ENCODE peak calls at places on chromosomes 2 and 18, in ten cellular contexts. One of them, this sample, is unnamed.

GRCh38 chr18:14093526-14093925 is 38.7 kb downstream of the ZNF519 start:
- ATAC-seq in activated CD8-positive, alpha-beta memory T cell treated with anti-CD3 and anti-CD28 coated beads, Interleukin-2, amount 10 ng/mL, durations not matched to agents 7 days and 5 days: no peak
- ATAC-seq in right cardiac atrium: no peak
- ATAC-seq in right lobe of liver: no peak
- ATAC-seq in effector memory CD8-positive, alpha-beta T cell: no peak
- ATAC-seq in aorta: no peak
- ATAC-seq in activated CD4-positive, CD25-positive, alpha-beta regulatory T cell treated with anti-CD3 and anti-CD28 coated beads, Interleukin-2, amount 50 U/mL, for 24 hours: no peak
- ATAC-seq in upper lobe of right lung: no peak
- ATAC-seq in Panc1: no peak
- ATAC-seq in activated T-cell treated with anti-CD3 and anti-CD28 coated beads, Interleukin-2, amount 50 U/mL, for 4 hours: no peak
- ATAC-seq in this sample: no peak

GRCh38 chr2:43737097-43737854 is 36.6 kb upstream of the DYNC2LI1 start:
- ATAC-seq in activated CD4-positive, CD25-positive, alpha-beta regulatory T cell treated with anti-CD3 and anti-CD28 coated beads, Interleukin-2, amount 50 U/mL, for 24 hours: no peak
- ATAC-seq in right cardiac atrium: peak
- ATAC-seq in activated CD8-positive, alpha-beta memory T cell treated with anti-CD3 and anti-CD28 coated beads, Interleukin-2, amount 10 ng/mL, durations not matched to agents 7 days and 5 days: no peak
- ATAC-seq in aorta: peak
- ATAC-seq in effector memory CD8-positive, alpha-beta T cell: no peak
- ATAC-seq in right lobe of liver: no peak
- ATAC-seq in Panc1: no peak
- ATAC-seq in upper lobe of right lung: peak
- ATAC-seq in activated T-cell treated with anti-CD3 and anti-CD28 coated beads, Interleukin-2, amount 50 U/mL, for 4 hours: no peak
- ATAC-seq in this sample: no peak

GRCh38 chr2:7242189-7242867 is 325.1 kb downstream of the RNF144A start:
- ATAC-seq in activated CD4-positive, CD25-positive, alpha-beta regulatory T cell treated with anti-CD3 and anti-CD28 coated beads, Interleukin-2, amount 50 U/mL, for 24 hours: no peak
- ATAC-seq in upper lobe of right lung: peak
- ATAC-seq in right lobe of liver: no peak
- ATAC-seq in effector memory CD8-positive, alpha-beta T cell: no peak
- ATAC-seq in activated T-cell treated with anti-CD3 and anti-CD28 coated beads, Interleukin-2, amount 50 U/mL, for 4 hours: no peak
- ATAC-seq in Panc1: no peak
- ATAC-seq in aorta: no peak
- ATAC-seq in activated CD8-positive, alpha-beta memory T cell treated with anti-CD3 and anti-CD28 coated beads, Interleukin-2, amount 10 ng/mL, durations not matched to agents 7 days and 5 days: no peak
- ATAC-seq in right cardiac atrium: no peak
- ATAC-seq in this sample: no peak

GRCh38 chr2:46304635-46305034 is 7.4 kb downstream of the EPAS1 start:
- ATAC-seq in aorta: no peak
- ATAC-seq in right cardiac atrium: no peak
- ATAC-seq in Panc1: no peak
- ATAC-seq in activated CD8-positive, alpha-beta memory T cell treated with anti-CD3 and anti-CD28 coated beads, Interleukin-2, amount 10 ng/mL, durations not matched to agents 7 days and 5 days: peak
- ATAC-seq in effector memory CD8-positive, alpha-beta T cell: peak
- ATAC-seq in activated T-cell treated with anti-CD3 and anti-CD28 coated beads, Interleukin-2, amount 50 U/mL, for 4 hours: no peak
- ATAC-seq in upper lobe of right lung: no peak
- ATAC-seq in right lobe of liver: no peak
- ATAC-seq in activated CD4-positive, CD25-positive, alpha-beta regulatory T cell treated with anti-CD3 and anti-CD28 coated beads, Interleukin-2, amount 50 U/mL, for 24 hours: no peak
- ATAC-seq in this sample: no peak

GRCh38 chr2:98823196-98824166 is 92.5 kb upstream of the MGAT4A start:
- ATAC-seq in activated T-cell treated with anti-CD3 and anti-CD28 coated beads, Interleukin-2, amount 50 U/mL, for 4 hours: no peak
- ATAC-seq in Panc1: no peak
- ATAC-seq in effector memory CD8-positive, alpha-beta T cell: no peak
- ATAC-seq in activated CD4-positive, CD25-positive, alpha-beta regulatory T cell treated with anti-CD3 and anti-CD28 coated beads, Interleukin-2, amount 50 U/mL, for 24 hours: no peak
- ATAC-seq in right lobe of liver: peak
- ATAC-seq in activated CD8-positive, alpha-beta memory T cell treated with anti-CD3 and anti-CD28 coated beads, Interleukin-2, amount 10 ng/mL, durations not matched to agents 7 days and 5 days: no peak
- ATAC-seq in aorta: peak
- ATAC-seq in upper lobe of right lung: peak
- ATAC-seq in right cardiac atrium: peak
- ATAC-seq in this sample: no peak

GRCh38 chr2:118903489-118904215 is 38.3 kb upstream of the MARCO start:
- ATAC-seq in activated CD4-positive, CD25-positive, alpha-beta regulatory T cell treated with anti-CD3 and anti-CD28 coated beads, Interleukin-2, amount 50 U/mL, for 24 hours: no peak
- ATAC-seq in aorta: no peak
- ATAC-seq in upper lobe of right lung: peak
- ATAC-seq in activated CD8-positive, alpha-beta memory T cell treated with anti-CD3 and anti-CD28 coated beads, Interleukin-2, amount 10 ng/mL, durations not matched to agents 7 days and 5 days: no peak
- ATAC-seq in right cardiac atrium: no peak
- ATAC-seq in right lobe of liver: peak
- ATAC-seq in Panc1: no peak
- ATAC-seq in effector memory CD8-positive, alpha-beta T cell: no peak
- ATAC-seq in activated T-cell treated with anti-CD3 and anti-CD28 coated beads, Interleukin-2, amount 50 U/mL, for 4 hours: no peak
- ATAC-seq in this sample: no peak

GRCh38 chr2:96764253-96764637 is 3.5 kb downstream of the CNNM4 start:
- ATAC-seq in aorta: no peak
- ATAC-seq in activated T-cell treated with anti-CD3 and anti-CD28 coated beads, Interleukin-2, amount 50 U/mL, for 4 hours: no peak
- ATAC-seq in right cardiac atrium: no peak
- ATAC-seq in upper lobe of right lung: peak
- ATAC-seq in effector memory CD8-positive, alpha-beta T cell: no peak
- ATAC-seq in activated CD4-positive, CD25-positive, alpha-beta regulatory T cell treated with anti-CD3 and anti-CD28 coated beads, Interleukin-2, amount 50 U/mL, for 24 hours: no peak
- ATAC-seq in activated CD8-positive, alpha-beta memory T cell treated with anti-CD3 and anti-CD28 coated beads, Interleukin-2, amount 10 ng/mL, durations not matched to agents 7 days and 5 days: no peak
- ATAC-seq in Panc1: peak
- ATAC-seq in right lobe of liver: no peak
- ATAC-seq in this sample: no peak

GRCh38 chr18:76208632-76209308 is 286.3 kb downstream of the ZNF516 start:
- ATAC-seq in aorta: no peak
- ATAC-seq in effector memory CD8-positive, alpha-beta T cell: no peak
- ATAC-seq in activated CD8-positive, alpha-beta memory T cell treated with anti-CD3 and anti-CD28 coated beads, Interleukin-2, amount 10 ng/mL, durations not matched to agents 7 days and 5 days: no peak
- ATAC-seq in right lobe of liver: no peak
- ATAC-seq in Panc1: peak
- ATAC-seq in activated CD4-positive, CD25-positive, alpha-beta regulatory T cell treated with anti-CD3 and anti-CD28 coated beads, Interleukin-2, amount 50 U/mL, for 24 hours: no peak
- ATAC-seq in upper lobe of right lung: no peak
- ATAC-seq in activated T-cell treated with anti-CD3 and anti-CD28 coated beads, Interleukin-2, amount 50 U/mL, for 4 hours: peak
- ATAC-seq in right cardiac atrium: peak
- ATAC-seq in this sample: no peak

GRCh38 chr2:217331577-217332139 is 471.8 kb upstream of the TNP1 start:
- ATAC-seq in activated T-cell treated with anti-CD3 and anti-CD28 coated beads, Interleukin-2, amount 50 U/mL, for 4 hours: no peak
- ATAC-seq in activated CD8-positive, alpha-beta memory T cell treated with anti-CD3 and anti-CD28 coated beads, Interleukin-2, amount 10 ng/mL, durations not matched to agents 7 days and 5 days: no peak
- ATAC-seq in right cardiac atrium: peak
- ATAC-seq in upper lobe of right lung: peak
- ATAC-seq in right lobe of liver: peak
- ATAC-seq in effector memory CD8-positive, alpha-beta T cell: no peak
- ATAC-seq in Panc1: peak
- ATAC-seq in aorta: no peak
- ATAC-seq in activated CD4-positive, CD25-positive, alpha-beta regulatory T cell treated with anti-CD3 and anti-CD28 coated beads, Interleukin-2, amount 50 U/mL, for 24 hours: no peak
- ATAC-seq in this sample: no peak

GRCh38 chr2:24110660-24111303 is 12.4 kb downstream of the PFN4 start:
- ATAC-seq in right cardiac atrium: no peak
- ATAC-seq in activated CD4-positive, CD25-positive, alpha-beta regulatory T cell treated with anti-CD3 and anti-CD28 coated beads, Interleukin-2, amount 50 U/mL, for 24 hours: no peak
- ATAC-seq in aorta: no peak
- ATAC-seq in upper lobe of right lung: peak
- ATAC-seq in activated CD8-positive, alpha-beta memory T cell treated with anti-CD3 and anti-CD28 coated beads, Interleukin-2, amount 10 ng/mL, durations not matched to agents 7 days and 5 days: no peak
- ATAC-seq in effector memory CD8-positive, alpha-beta T cell: no peak
- ATAC-seq in Panc1: peak
- ATAC-seq in activated T-cell treated with anti-CD3 and anti-CD28 coated beads, Interleukin-2, amount 50 U/mL, for 4 hours: no peak
- ATAC-seq in right lobe of liver: no peak
- ATAC-seq in this sample: peak

GRCh38 chr2:105410554-105410953 is 11.7 kb upstream of the FHL2 start:
- ATAC-seq in upper lobe of right lung: no peak
- ATAC-seq in effector memory CD8-positive, alpha-beta T cell: no peak
- ATAC-seq in activated CD4-positive, CD25-positive, alpha-beta regulatory T cell treated with anti-CD3 and anti-CD28 coated beads, Interleukin-2, amount 50 U/mL, for 24 hours: no peak
- ATAC-seq in activated T-cell treated with anti-CD3 and anti-CD28 coated beads, Interleukin-2, amount 50 U/mL, for 4 hours: no peak
- ATAC-seq in activated CD8-positive, alpha-beta memory T cell treated with anti-CD3 and anti-CD28 coated beads, Interleukin-2, amount 10 ng/mL, durations not matched to agents 7 days and 5 days: no peak
- ATAC-seq in Panc1: peak
- ATAC-seq in aorta: peak
- ATAC-seq in right cardiac atrium: peak
- ATAC-seq in right lobe of liver: no peak
- ATAC-seq in this sample: no peak

GRCh38 chr2:29774624-29775023 is 146.8 kb downstream of the ALK start:
- ATAC-seq in right lobe of liver: no peak
- ATAC-seq in Panc1: no peak
- ATAC-seq in aorta: no peak
- ATAC-seq in activated CD8-positive, alpha-beta memory T cell treated with anti-CD3 and anti-CD28 coated beads, Interleukin-2, amount 10 ng/mL, durations not matched to agents 7 days and 5 days: no peak
- ATAC-seq in activated T-cell treated with anti-CD3 and anti-CD28 coated beads, Interleukin-2, amount 50 U/mL, for 4 hours: no peak
- ATAC-seq in effector memory CD8-positive, alpha-beta T cell: no peak
- ATAC-seq in right cardiac atrium: no peak
- ATAC-seq in upper lobe of right lung: no peak
- ATAC-seq in activated CD4-positive, CD25-positive, alpha-beta regulatory T cell treated with anti-CD3 and anti-CD28 coated beads, Interleukin-2, amount 50 U/mL, for 24 hours: no peak
- ATAC-seq in this sample: no peak

GRCh38 chr2:105604938-105605337 is 139.8 kb upstream of the NCK2 start:
- ATAC-seq in activated T-cell treated with anti-CD3 and anti-CD28 coated beads, Interleukin-2, amount 50 U/mL, for 4 hours: no peak
- ATAC-seq in Panc1: no peak
- ATAC-seq in right cardiac atrium: peak
- ATAC-seq in activated CD4-positive, CD25-positive, alpha-beta regulatory T cell treated with anti-CD3 and anti-CD28 coated beads, Interleukin-2, amount 50 U/mL, for 24 hours: no peak
- ATAC-seq in effector memory CD8-positive, alpha-beta T cell: no peak
- ATAC-seq in aorta: peak
- ATAC-seq in activated CD8-positive, alpha-beta memory T cell treated with anti-CD3 and anti-CD28 coated beads, Interleukin-2, amount 10 ng/mL, durations not matched to agents 7 days and 5 days: no peak
- ATAC-seq in upper lobe of right lung: peak
- ATAC-seq in right lobe of liver: no peak
- ATAC-seq in this sample: no peak

GRCh38 chr2:3503483-3503882 is 15.8 kb downstream of the ADI1 start:
- ATAC-seq in activated CD8-positive, alpha-beta memory T cell treated with anti-CD3 and anti-CD28 coated beads, Interleukin-2, amount 10 ng/mL, durations not matched to agents 7 days and 5 days: no peak
- ATAC-seq in right lobe of liver: no peak
- ATAC-seq in Panc1: no peak
- ATAC-seq in activated CD4-positive, CD25-positive, alpha-beta regulatory T cell treated with anti-CD3 and anti-CD28 coated beads, Interleukin-2, amount 50 U/mL, for 24 hours: no peak
- ATAC-seq in aorta: no peak
- ATAC-seq in activated T-cell treated with anti-CD3 and anti-CD28 coated beads, Interleukin-2, amount 50 U/mL, for 4 hours: no peak
- ATAC-seq in right cardiac atrium: no peak
- ATAC-seq in effector memory CD8-positive, alpha-beta T cell: no peak
- ATAC-seq in upper lobe of right lung: no peak
- ATAC-seq in this sample: no peak

GRCh38 chr2:167551411-167551810 is 663.1 kb downstream of the XIRP2 start:
- ATAC-seq in effector memory CD8-positive, alpha-beta T cell: no peak
- ATAC-seq in right cardiac atrium: no peak
- ATAC-seq in activated CD8-positive, alpha-beta memory T cell treated with anti-CD3 and anti-CD28 coated beads, Interleukin-2, amount 10 ng/mL, durations not matched to agents 7 days and 5 days: no peak
- ATAC-seq in activated T-cell treated with anti-CD3 and anti-CD28 coated beads, Interleukin-2, amount 50 U/mL, for 4 hours: no peak
- ATAC-seq in activated CD4-positive, CD25-positive, alpha-beta regulatory T cell treated with anti-CD3 and anti-CD28 coated beads, Interleukin-2, amount 50 U/mL, for 24 hours: no peak
- ATAC-seq in aorta: no peak
- ATAC-seq in right lobe of liver: no peak
- ATAC-seq in upper lobe of right lung: no peak
- ATAC-seq in Panc1: no peak
- ATAC-seq in this sample: no peak

GRCh38 chr2:14554829-14555580 is 77.5 kb upstream of the LRATD1 start:
- ATAC-seq in activated CD8-positive, alpha-beta memory T cell treated with anti-CD3 and anti-CD28 coated beads, Interleukin-2, amount 10 ng/mL, durations not matched to agents 7 days and 5 days: no peak
- ATAC-seq in right cardiac atrium: peak
- ATAC-seq in upper lobe of right lung: no peak
- ATAC-seq in right lobe of liver: no peak
- ATAC-seq in activated CD4-positive, CD25-positive, alpha-beta regulatory T cell treated with anti-CD3 and anti-CD28 coated beads, Interleukin-2, amount 50 U/mL, for 24 hours: no peak
- ATAC-seq in effector memory CD8-positive, alpha-beta T cell: no peak
- ATAC-seq in activated T-cell treated with anti-CD3 and anti-CD28 coated beads, Interleukin-2, amount 50 U/mL, for 4 hours: no peak
- ATAC-seq in aorta: no peak
- ATAC-seq in Panc1: no peak
- ATAC-seq in this sample: no peak

GRCh38 chr18:8610442-8610801 is 1.2 kb downstream of the RAB12 start:
- ATAC-seq in aorta: no peak
- ATAC-seq in activated CD4-positive, CD25-positive, alpha-beta regulatory T cell treated with anti-CD3 and anti-CD28 coated beads, Interleukin-2, amount 50 U/mL, for 24 hours: peak
- ATAC-seq in Panc1: no peak
- ATAC-seq in effector memory CD8-positive, alpha-beta T cell: peak
- ATAC-seq in right lobe of liver: peak
- ATAC-seq in activated T-cell treated with anti-CD3 and anti-CD28 coated beads, Interleukin-2, amount 50 U/mL, for 4 hours: no peak
- ATAC-seq in upper lobe of right lung: no peak
- ATAC-seq in right cardiac atrium: peak
- ATAC-seq in activated CD8-positive, alpha-beta memory T cell treated with anti-CD3 and anti-CD28 coated beads, Interleukin-2, amount 10 ng/mL, durations not matched to agents 7 days and 5 days: peak
- ATAC-seq in this sample: peak

GRCh38 chr2:197941715-197942114 is 137.3 kb downstream of the PLCL1 start:
- ATAC-seq in activated T-cell treated with anti-CD3 and anti-CD28 coated beads, Interleukin-2, amount 50 U/mL, for 4 hours: no peak
- ATAC-seq in activated CD4-positive, CD25-positive, alpha-beta regulatory T cell treated with anti-CD3 and anti-CD28 coated beads, Interleukin-2, amount 50 U/mL, for 24 hours: peak
- ATAC-seq in right cardiac atrium: no peak
- ATAC-seq in effector memory CD8-positive, alpha-beta T cell: no peak
- ATAC-seq in aorta: no peak
- ATAC-seq in activated CD8-positive, alpha-beta memory T cell treated with anti-CD3 and anti-CD28 coated beads, Interleukin-2, amount 10 ng/mL, durations not matched to agents 7 days and 5 days: no peak
- ATAC-seq in upper lobe of right lung: no peak
- ATAC-seq in right lobe of liver: no peak
- ATAC-seq in Panc1: no peak
- ATAC-seq in this sample: peak

GRCh38 chr2:236180831-236181453 is 12.8 kb upstream of the GBX2 start:
- ATAC-seq in aorta: no peak
- ATAC-seq in Panc1: no peak
- ATAC-seq in activated T-cell treated with anti-CD3 and anti-CD28 coated beads, Interleukin-2, amount 50 U/mL, for 4 hours: no peak
- ATAC-seq in right lobe of liver: peak
- ATAC-seq in effector memory CD8-positive, alpha-beta T cell: no peak
- ATAC-seq in upper lobe of right lung: peak
- ATAC-seq in activated CD4-positive, CD25-positive, alpha-beta regulatory T cell treated with anti-CD3 and anti-CD28 coated beads, Interleukin-2, amount 50 U/mL, for 24 hours: no peak
- ATAC-seq in right cardiac atrium: no peak
- ATAC-seq in activated CD8-positive, alpha-beta memory T cell treated with anti-CD3 and anti-CD28 coated beads, Interleukin-2, amount 10 ng/mL, durations not matched to agents 7 days and 5 days: no peak
- ATAC-seq in this sample: no peak

This sample was measured in activated T-helper 17 cell treated with anti-CD3 and anti-CD28 coated beads, Interleukin-2, amount 50 U/mL, for 72 hours.